ENCODE peak calls at places on chromosomes 5 and 9, in eight cellular contexts. I is Calu3; G is fibroblast of mammary gland; W is CD4-positive, CD25-positive, alpha-beta regulatory T cell; M is PC-3; U is lung; O is NCI-H1105; C is T1000. J is an unnamed sample.

GRCh38 chr9:93953492-93954435 is 1.4 kb downstream of the BARX1 start:
- DNase-seq in I (no peak), G (no peak), W (no peak), M (no peak), O (no peak), C (no peak), U (no peak), J (no peak)

GRCh38 chr5:120624021-120624563 is 160.0 kb downstream of the PRR16 start:
- DNase-seq in U (no peak), G (peak), W (no peak), M (peak), O (no peak), I (no peak), C (no peak), J (peak)

GRCh38 chr9:91151014-91151740 is 210.5 kb downstream of the AUH start:
- DNase-seq in I (no peak), W (no peak), O (no peak), U (no peak), G (peak), C (peak), M (no peak), J (no peak)

GRCh38 chr9:94084314-94084713 is at the start of gene PTPDC1:
- DNase-seq in W (no peak), I (no peak), C (no peak), G (peak), U (no peak), M (no peak), O (no peak), J (peak)

GRCh38 chr9:8856686-8857329 is 1057.2 kb upstream of the DMAC1 start:
- DNase-seq in C (no peak), G (peak), M (no peak), U (no peak), W (no peak), I (no peak), O (no peak), J (peak)

GRCh38 chr9:133160742-133161541 is 2.8 kb downstream of the GBGT1 start:
- DNase-seq in U (peak), O (no peak), M (peak), G (peak), C (no peak), I (peak), W (peak), J (peak)

GRCh38 chr9:12464910-12465512 is 228.2 kb upstream of the TYRP1 start:
- DNase-seq in G (peak), O (peak), I (peak), M (peak), W (no peak), U (no peak), C (no peak), J (peak)

GRCh38 chr5:125549322-125549871 is 803.0 kb upstream of the ZNF608 start:
- DNase-seq in U (no peak), O (no peak), C (no peak), W (no peak), G (no peak), M (no peak), I (no peak), J (no peak)

GRCh38 chr5:63306909-63307308 is 655.3 kb downstream of the HTR1A start:
- DNase-seq in O (no peak), C (no peak), I (no peak), W (no peak), G (no peak), U (no peak), M (no peak), J (no peak)

GRCh38 chr9:124122813-124123462 is 111.4 kb downstream of the LHX2 start:
- DNase-seq in I (peak), G (peak), O (no peak), W (no peak), C (no peak), M (peak), U (no peak), J (peak)

GRCh38 chr5:178851951-178852350 is 7.8 kb upstream of the ZNF354B start:
- DNase-seq in U (no peak), W (no peak), I (no peak), G (no peak), O (no peak), M (no peak), C (no peak), J (no peak)

GRCh38 chr9:91884746-91885687 is 65.0 kb downstream of the ROR2 start:
- DNase-seq in I (no peak), M (no peak), W (no peak), O (no peak), G (peak), U (no peak), C (no peak), J (no peak)

GRCh38 chr9:75601280-75601679 is 289.2 kb upstream of the PCSK5 start:
- DNase-seq in G (no peak), O (no peak), C (no peak), U (no peak), I (no peak), W (no peak), M (no peak), J (peak)

GRCh38 chr9:127912882-127913281 is 4.0 kb downstream of the ST6GALNAC4 start:
- DNase-seq in M (peak), O (no peak), U (peak), W (no peak), C (no peak), I (no peak), G (no peak), J (no peak)

GRCh38 chr9:136694163-136694864 is 7.1 kb upstream of the AGPAT2 start:
- DNase-seq in W (no peak), O (no peak), C (no peak), I (peak), M (peak), U (peak), G (peak), J (peak)

GRCh38 chr5:97101189-97101910 is 41.1 kb downstream of the LIX1 start:
- DNase-seq in M (no peak), C (no peak), W (no peak), U (no peak), G (no peak), I (no peak), O (no peak), J (no peak)

GRCh38 chr9:84264307-84264706 is 76.3 kb downstream of the SLC28A3 start:
- DNase-seq in W (no peak), C (no peak), M (no peak), O (no peak), U (no peak), I (no peak), G (no peak), J (no peak)

GRCh38 chr5:160496784-160497183 is 75.1 kb downstream of the PTTG1 start:
- DNase-seq in W (no peak), G (no peak), C (no peak), M (peak), I (no peak), U (no peak), O (no peak), J (peak)

GRCh38 chr5:138170299-138170698 is 8.1 kb downstream of the BRD8 start:
- DNase-seq in M (no peak), O (no peak), U (no peak), W (no peak), C (no peak), I (no peak), G (no peak), J (no peak)

GRCh38 chr9:91966503-91966902 is 16.5 kb upstream of the ROR2 start:
- DNase-seq in M (no peak), W (no peak), I (no peak), U (no peak), C (no peak), G (peak), O (no peak), J (peak)

GRCh38 chr5:150119421-150120061 is 33.2 kb upstream of the CSF1R start:
- DNase-seq in I (no peak), M (no peak), G (no peak), O (no peak), U (no peak), C (no peak), W (no peak), J (no peak)

GRCh38 chr5:123754903-123755302 is 242.9 kb downstream of the CSNK1G3 start:
- DNase-seq in W (no peak), M (no peak), C (no peak), U (no peak), G (peak), I (no peak), O (no peak), J (peak)

GRCh38 chr9:91905958-91906585 is 44.0 kb downstream of the ROR2 start:
- DNase-seq in W (no peak), U (no peak), I (peak), O (no peak), G (no peak), M (peak), C (no peak), J (no peak)

GRCh38 chr5:2193142-2193922 is 310.6 kb upstream of the IRX4 start:
- DNase-seq in U (no peak), O (no peak), I (no peak), M (no peak), C (no peak), W (no peak), G (no peak), J (no peak)

GRCh38 chr5:35745666-35746065 is 111.0 kb upstream of the IL7R start:
- DNase-seq in O (no peak), M (no peak), I (no peak), C (no peak), W (no peak), G (no peak), U (no peak), J (no peak)

GRCh38 chr5:150120617-150121447 is 34.5 kb upstream of the CSF1R start:
- DNase-seq in C (no peak), O (no peak), I (no peak), U (no peak), G (no peak), W (no peak), M (no peak), J (no peak)

GRCh38 chr9:82284758-82285157 is 296.2 kb downstream of the SPATA31D1 start:
- DNase-seq in U (no peak), I (no peak), M (no peak), W (no peak), G (peak), O (no peak), C (no peak), J (no peak)

GRCh38 chr9:128419061-128419925 is 1.4 kb upstream of the CERCAM start:
- DNase-seq in M (peak), I (no peak), U (no peak), W (no peak), O (peak), G (peak), C (no peak), J (no peak)

GRCh38 chr5:103510851-103511553 is 51.6 kb downstream of the NUDT12 start:
- DNase-seq in O (no peak), G (no peak), C (no peak), U (no peak), W (no peak), M (peak), I (no peak), J (peak)

GRCh38 chr5:139752506-139753350 is 42.9 kb upstream of the PSD2 start:
- DNase-seq in O (no peak), G (peak), U (no peak), M (peak), I (no peak), W (no peak), C (no peak), J (peak)

GRCh38 chr5:73205309-73205708 is 32.3 kb downstream of the TMEM174 start:
- DNase-seq in U (no peak), O (peak), W (no peak), I (no peak), M (no peak), G (no peak), C (no peak), J (no peak)

GRCh38 chr9:6944093-6944551 is 186.3 kb downstream of the KDM4C start:
- DNase-seq in I (no peak), O (peak), U (no peak), C (no peak), G (peak), M (peak), W (no peak), J (peak)

GRCh38 chr5:152686931-152687330 is 281.9 kb upstream of the NMUR2 start:
- DNase-seq in M (no peak), O (no peak), G (peak), C (no peak), U (no peak), W (no peak), I (no peak), J (peak)

GRCh38 chr5:125311743-125312142 is 565.3 kb upstream of the ZNF608 start:
- DNase-seq in I (no peak), M (peak), O (no peak), G (peak), C (no peak), W (no peak), U (no peak), J (peak)

GRCh38 chr5:2129581-2130272 is 247.0 kb upstream of the IRX4 start:
- DNase-seq in M (no peak), G (no peak), I (no peak), W (no peak), U (no peak), O (no peak), C (no peak), J (no peak)